ENCODE peak calls at places on chromosomes 6 and 20, in four cellular contexts. C is cardiac fibroblast; R is activated CD4-positive, alpha-beta memory T cell treated with anti-CD3 and anti-CD28 coated beads, Interleukin-2, amount 10 ng/mL, durations not matched to agents 7 days and 5 days; J is ELR. M is an unnamed sample.

GRCh38 chr6:67541591-67541990 is 1093.5 kb upstream of the ADGRB3 start:
- DNase-seq in C (peak; percentile 64), R (no peak), J (peak; percentile 0), M (no peak)

GRCh38 chr6:1394591-1395463 is 5.5 kb downstream of the FOXF2 start:
- DNase-seq in C (no peak), R (no peak), J (peak; percentile 48), M (no peak)

GRCh38 chr6:155248021-155249001 is 15.5 kb upstream of the CLDN20 start:
- DNase-seq in C (peak; percentile 81), R (peak; percentile 28), J (peak; percentile 83), M (peak; percentile 77)

GRCh38 chr6:84738996-84739865 is 25.2 kb downstream of the TBX18 start:
- DNase-seq in C (peak; percentile 41), R (no peak), J (peak; percentile 44), M (no peak)

GRCh38 chr6:27280064-27280539 is 32.0 kb downstream of the POM121L2 start:
- DNase-seq in C (peak; percentile 78), R (no peak), J (peak; percentile 76), M (peak; percentile 53)

GRCh38 chr6:110035321-110035720 is 57.2 kb downstream of the GPR6 start:
- DNase-seq in C (no peak), R (no peak), J (no peak), M (no peak)

GRCh38 chr20:59598625-59599310 is 5.6 kb upstream of the PHACTR3 start:
- DNase-seq in C (peak; percentile 4), R (peak; percentile 34), J (peak; percentile 21), M (no peak)

GRCh38 chr6:33592595-33593413 is 12.7 kb upstream of the BAK1 start:
- DNase-seq in C (no peak), R (peak; percentile 53), J (no peak), M (no peak)

GRCh38 chr6:20458051-20458894 is 56.6 kb downstream of the E2F3 start:
- DNase-seq in C (no peak), R (no peak), J (no peak), M (no peak)

GRCh38 chr20:62770111-62770910 is 26.0 kb upstream of the MRGBP start:
- DNase-seq in C (no peak), R (no peak), J (no peak), M (no peak)

GRCh38 chr6:134979142-134979541 is 29.2 kb upstream of the ALDH8A1 start:
- DNase-seq in C (no peak), R (peak; percentile 65), J (no peak), M (no peak)

GRCh38 chr20:37804584-37805566 is 98.1 kb upstream of the VSTM2L start:
- DNase-seq in C (peak; percentile 19), R (no peak), J (no peak), M (no peak)

GRCh38 chr6:108380876-108381275 is 86.0 kb downstream of the AFG1L start:
- DNase-seq in C (no peak), R (no peak), J (no peak), M (no peak)

GRCh38 chr20:36179170-36179945 is 24.8 kb downstream of the EPB41L1 start:
- DNase-seq in C (no peak), R (no peak), J (no peak), M (no peak)

GRCh38 chr20:15220778-15221565 is 883.6 kb upstream of the FLRT3 start:
- DNase-seq in C (peak; percentile 4), R (no peak), J (no peak), M (no peak)

GRCh38 chr20:62174870-62175624 is 7.8 kb upstream of the MTG2 start:
- DNase-seq in C (no peak), R (no peak), J (no peak), M (no peak)

GRCh38 chr20:62305765-62306431 is 3.1 kb downstream of the ADRM1 start:
- DNase-seq in C (no peak), R (no peak), J (no peak), M (no peak)

GRCh38 chr6:52389626-52390360 is 27.8 kb downstream of the PAQR8 start:
- DNase-seq in C (peak; percentile 31), R (peak; percentile 61), J (peak; percentile 73), M (peak; percentile 50)

GRCh38 chr6:165659945-165660862 is 2.8 kb downstream of the PDE10A start:
- DNase-seq in C (peak; percentile 50), R (no peak), J (no peak), M (peak; percentile 32)

GRCh38 chr6:158909938-158910337 is 90.1 kb downstream of the RSPH3 start:
- DNase-seq in C (no peak), R (no peak), J (no peak), M (no peak)

GRCh38 chr6:113936093-113936934 is 34.6 kb downstream of the HDAC2 start:
- DNase-seq in C (peak; percentile 81), R (no peak), J (peak; percentile 69), M (peak; percentile 70)

GRCh38 chr20:63810730-63811490 is 20.2 kb downstream of the ZBTB46 start:
- DNase-seq in C (peak; percentile 21), R (no peak), J (no peak), M (no peak)

GRCh38 chr6:87473419-87473903 is 687 bp downstream of the SLC35A1 start:
- DNase-seq in C (peak; percentile 61), R (no peak), J (peak; percentile 41), M (peak; percentile 44)

GRCh38 chr20:6976535-6976934 is 209.0 kb downstream of the BMP2 start:
- DNase-seq in C (peak; percentile 75), R (no peak), J (no peak), M (no peak)

GRCh38 chr6:126148853-126149252 is 162.5 kb downstream of the TRMT11 start:
- DNase-seq in C (no peak), R (no peak), J (no peak), M (no peak)

GRCh38 chr20:47985092-47985850 is 200.0 kb upstream of the SULF2 start:
- DNase-seq in C (no peak), R (no peak), J (peak; percentile 24), M (peak; percentile 18)

GRCh38 chr6:13418838-13419237 is 68.6 kb downstream of the GFOD1 start:
- DNase-seq in C (no peak), R (no peak), J (no peak), M (no peak)

GRCh38 chr6:128725271-128726233 is 157.4 kb upstream of the LAMA2 start:
- DNase-seq in C (peak; percentile 67), R (no peak), J (peak; percentile 66), M (peak; percentile 38)

GRCh38 chr20:1468117-1468624 is 1.5 kb upstream of the NSFL1C start:
- DNase-seq in C (no peak), R (no peak), J (no peak), M (no peak)

GRCh38 chr20:37295001-37295400 is 5.5 kb downstream of the MANBAL start:
- DNase-seq in C (peak; percentile 99), R (no peak), J (peak; percentile 100), M (peak; percentile 99)

GRCh38 chr20:50333856-50334255 is 143.2 kb downstream of the CEBPB start:
- DNase-seq in C (peak; percentile 72), R (no peak), J (peak; percentile 61), M (peak; percentile 92)

GRCh38 chr20:53002786-53003185 is 30.6 kb downstream of the TSHZ2 start:
- DNase-seq in C (no peak), R (no peak), J (no peak), M (no peak)

GRCh38 chr6:3264356-3264755 is 5.6 kb downstream of the PSMG4 start:
- DNase-seq in C (no peak), R (no peak), J (no peak), M (no peak)

GRCh38 chr6:52375780-52376556 is 14.0 kb downstream of the PAQR8 start:
- DNase-seq in C (no peak), R (no peak), J (no peak), M (no peak)

GRCh38 chr6:10386260-10386659 is 28.6 kb downstream of the TFAP2A start:
- DNase-seq in C (no peak), R (no peak), J (no peak), M (no peak)

GRCh38 chr6:49550413-49551125 is at the start of gene C6orf141:
- DNase-seq in C (no peak), R (peak; percentile 39), J (peak; percentile 65), M (no peak)

GRCh38 chr6:111555041-111555440 is 50.6 kb downstream of the TRAF3IP2 start:
- DNase-seq in C (peak; percentile 76), R (no peak), J (no peak), M (peak; percentile 43)

GRCh38 chr6:160362556-160362955 is 14.4 kb downstream of the SLC22A3 start:
- DNase-seq in C (no peak), R (no peak), J (no peak), M (no peak)

GRCh38 chr20:43961541-43962471 is 47.2 kb downstream of the TOX2 start:
- DNase-seq in C (no peak), R (no peak), J (no peak), M (no peak)